ENCODE peak calls at places on chromosomes 2 and 18, in seven cellular contexts. H, P, K, Z, C, Q and B are unnamed samples.
A peak's percentile ranks its signal among the peaks of the same experiment; 100 is the strongest.

GRCh38 chr2:71157124-71157802 is 26.8 kb downstream of the MPHOSPH10 start:
- DNase-seq in P (peak; percentile 20), H (peak; percentile 58), Z (peak; percentile 5), C (peak; percentile 81), Q (peak; percentile 12), K (peak; percentile 73), B (peak; percentile 57)

GRCh38 chr2:150346806-150347205 is 140.7 kb downstream of the RND3 start:
- DNase-seq in P (no peak), K (no peak), C (no peak), Q (peak; percentile 64), Z (no peak), H (no peak), B (no peak)

GRCh38 chr2:33136570-33136969 is 189.8 kb downstream of the LTBP1 start:
- DNase-seq in Z (no peak), P (no peak), Q (no peak), K (no peak), H (no peak), C (no peak), B (no peak)

GRCh38 chr2:193695367-193695766 is 1500.6 kb upstream of the TMEFF2 start:
- DNase-seq in K (no peak), Q (peak; percentile 34), C (no peak), H (peak; percentile 53), P (no peak), Z (no peak), B (no peak)

GRCh38 chr2:115833196-115833595 is 1390.8 kb downstream of the DPP10 start:
- DNase-seq in C (no peak), P (no peak), H (no peak), K (no peak), Z (no peak), Q (no peak), B (no peak)

GRCh38 chr18:13540783-13541182 is 185.6 kb downstream of the FAM210A start:
- DNase-seq in Q (no peak), K (peak; percentile 75), P (peak; percentile 28), C (no peak), Z (no peak), H (no peak), B (no peak)

GRCh38 chr2:119809329-119810038 is 49.8 kb downstream of the PTPN4 start:
- DNase-seq in H (peak; percentile 95), Z (no peak), C (no peak), P (no peak), Q (peak; percentile 83), K (no peak), B (no peak)

GRCh38 chr18:10035306-10035991 is 121.6 kb downstream of the VAPA start:
- DNase-seq in H (peak; percentile 38), C (no peak), Z (no peak), P (peak; percentile 70), K (no peak), Q (peak; percentile 30), B (no peak)

GRCh38 chr2:107303964-107304363 is 418.0 kb upstream of the ST6GAL2 start:
- DNase-seq in P (no peak), C (no peak), H (no peak), K (no peak), Z (no peak), Q (peak; percentile 1), B (no peak)

GRCh38 chr2:99659874-99660273 is 170.1 kb upstream of the REV1 start:
- DNase-seq in H (no peak), Z (no peak), K (no peak), P (no peak), Q (peak; percentile 62), C (no peak), B (peak; percentile 69)

GRCh38 chr2:203887680-203888079 is 20.1 kb downstream of the CTLA4 start:
- DNase-seq in H (no peak), Z (no peak), C (no peak), Q (peak; percentile 29), K (no peak), P (no peak), B (no peak)

GRCh38 chr18:77560334-77560970 is 310.8 kb downstream of the GALR1 start:
- DNase-seq in K (no peak), Q (no peak), H (peak; percentile 2), P (no peak), Z (no peak), C (no peak), B (peak; percentile 24)

GRCh38 chr2:98869272-98869641 is 66.8 kb downstream of the CRACDL start:
- DNase-seq in H (no peak), P (peak; percentile 84), Z (no peak), Q (no peak), C (no peak), K (no peak), B (no peak)

GRCh38 chr18:13446581-13447470 is 228.3 kb downstream of the LDLRAD4 start:
- DNase-seq in K (no peak), P (no peak), Q (no peak), H (peak; percentile 29), C (no peak), Z (no peak), B (no peak)

GRCh38 chr18:58213445-58213844 is 169.4 kb downstream of the NEDD4L start:
- DNase-seq in H (peak; percentile 93), Z (no peak), Q (peak; percentile 97), P (no peak), C (no peak), K (no peak), B (no peak)

GRCh38 chr2:100742884-100743283 is 77.1 kb upstream of the NPAS2 start:
- DNase-seq in Q (peak; percentile 94), C (no peak), K (no peak), H (peak; percentile 94), Z (no peak), P (no peak), B (no peak)

GRCh38 chr18:46583711-46584110 is 73.3 kb downstream of the LOXHD1 start:
- DNase-seq in P (no peak), K (no peak), Z (no peak), C (no peak), Q (no peak), H (no peak), B (no peak)

GRCh38 chr2:127217470-127218325 is 2.4 kb downstream of the CYP27C1 start:
- DNase-seq in C (no peak), K (no peak), P (no peak), Q (peak; percentile 65), Z (no peak), H (peak; percentile 87), B (no peak)

GRCh38 chr2:186644791-186645190 is 49.1 kb upstream of the FAM171B start:
- DNase-seq in P (no peak), Z (no peak), H (no peak), Q (no peak), K (no peak), C (no peak), B (no peak)

GRCh38 chr2:86015006-86015405 is 90.7 kb downstream of the POLR1A start:
- DNase-seq in Q (no peak), C (peak; percentile 57), P (no peak), K (no peak), H (no peak), Z (no peak), B (peak; percentile 17)

GRCh38 chr2:98569197-98569793 is 39.0 kb downstream of the COA5 start:
- DNase-seq in C (peak; percentile 90), Q (no peak), P (peak; percentile 28), Z (no peak), K (peak; percentile 84), H (peak; percentile 27), B (no peak)

GRCh38 chr2:74481961-74482800 is 617 bp downstream of the CCDC142 start:
- DNase-seq in C (peak; percentile 92), Z (no peak), K (no peak), Q (peak; percentile 36), P (no peak), H (peak; percentile 70), B (no peak)

GRCh38 chr2:119724656-119725485 is 34.9 kb upstream of the PTPN4 start:
- DNase-seq in P (no peak), Z (no peak), C (no peak), Q (no peak), K (no peak), H (no peak), B (no peak)

GRCh38 chr2:8480936-8481335 is 200.9 kb upstream of the ID2 start:
- DNase-seq in Z (no peak), K (no peak), P (no peak), C (no peak), Q (no peak), H (no peak), B (no peak)

GRCh38 chr2:192146069-192147006 is 48.4 kb downstream of the TMEFF2 start:
- DNase-seq in Z (no peak), Q (peak; percentile 88), H (peak; percentile 88), C (no peak), K (no peak), P (no peak), B (no peak)

GRCh38 chr2:43129676-43130547 is 96.5 kb downstream of the ZFP36L2 start:
- DNase-seq in H (no peak), Z (no peak), P (peak; percentile 49), K (no peak), C (peak; percentile 90), Q (peak; percentile 61), B (peak; percentile 48)
- H3K4me1 ChIP-seq in H (peaks cover 19% of the 10 kb centered on the region), Z (peaks cover 80% of the 10 kb centered on the region), P (no peaks in the 10 kb centered on the region), K (peaks cover 97% of the 10 kb centered on the region), C (peaks cover 69% of the 10 kb centered on the region), Q (no peaks in the 10 kb centered on the region), B (peaks cover 26% of the 10 kb centered on the region)

DNA sequence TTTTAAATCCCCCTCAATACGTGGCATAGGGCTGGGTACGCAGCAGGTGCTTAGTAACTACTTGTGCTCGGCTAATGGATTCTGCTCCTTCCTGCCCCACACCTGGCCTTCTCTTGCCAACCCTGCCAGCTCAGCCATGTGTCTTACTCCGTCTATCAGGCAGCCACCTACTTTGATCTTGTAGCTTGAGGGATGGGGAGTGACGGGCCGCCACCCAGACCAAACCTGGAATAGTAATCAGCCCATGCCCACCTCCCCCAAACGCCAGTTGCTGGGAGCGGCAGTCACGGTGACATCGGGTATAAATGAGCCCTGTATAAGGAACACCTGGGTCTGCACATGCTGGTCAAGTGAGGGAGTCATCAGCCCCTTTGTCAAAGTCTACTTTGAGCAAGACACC is 106.8 kb upstream of the MCFD2 start:
- DNase-seq in Z (no peak), K (no peak), Q (no peak), C (no peak), P (no peak), H (no peak), B (no peak)
- H3K36me3 ChIP-seq in Z (peaks cover 32% of the 10 kb centered on the region), K (peaks cover 24% of the 10 kb centered on the region), Q (peaks cover 37% of the 10 kb centered on the region), C (peaks cover 97% of the 10 kb centered on the region), P (peaks cover 48% of the 10 kb centered on the region), H (peaks cover 64% of the 10 kb centered on the region), B (no peaks in the 10 kb centered on the region)

GRCh38 chr2:227185616-227186015 is 21.2 kb downstream of the COL4A3 start:
- DNase-seq in H (no peak), Z (no peak), C (no peak), P (no peak), Q (no peak), K (no peak), B (no peak)
- H3K27ac ChIP-seq in H (no peak overlapping the region), Z (no peak overlapping the region), C (no peak overlapping the region), P (no peak overlapping the region), Q (no peak overlapping the region), K (no peak overlapping the region), B (peak overlapping the region; percentile 92)

GRCh38 chr2:218008060-218009040 is 5.6 kb upstream of the TNS1 start:
- DNase-seq in K (no peak), C (no peak), P (no peak), Q (peak; percentile 76), H (peak; percentile 80), Z (no peak), B (no peak)

GRCh38 chr2:218005028-218005427 is 2.2 kb upstream of the TNS1 start:
- DNase-seq in K (no peak), Z (no peak), Q (no peak), C (no peak), P (no peak), H (peak; percentile 56), B (no peak)

GRCh38 chr2:218009191-218010114 is 6.7 kb upstream of the TNS1 start:
- DNase-seq in H (peak; percentile 31), K (no peak), Z (no peak), C (no peak), Q (no peak), P (no peak), B (no peak)

GRCh38 chr2:218005486-218005885 is 2.7 kb upstream of the TNS1 start:
- DNase-seq in Z (no peak), C (no peak), Q (peak; percentile 44), K (no peak), H (peak; percentile 74), P (no peak), B (no peak)

GRCh38 chr2:218006741-218007140 is 3.9 kb upstream of the TNS1 start:
- DNase-seq in C (no peak), H (peak; percentile 68), Z (no peak), Q (peak; percentile 79), P (no peak), K (no peak), B (no peak)
- H3K4me1 ChIP-seq in C (peaks cover 3% of the 10 kb centered on the region), H (peaks cover 61% of the 10 kb centered on the region), Z (peaks cover 100% of the 10 kb centered on the region), Q (peaks cover 10% of the 10 kb centered on the region), P (peaks cover 6% of the 10 kb centered on the region), K (peaks cover 12% of the 10 kb centered on the region), B (peaks cover 37% of the 10 kb centered on the region)